ENCODE peak calls at places on chromosome 4, in five cellular contexts. R, D, M, A and E are unnamed samples.
A peak's percentile ranks its signal among the peaks of the same experiment; 100 is the strongest.

GRCh38 chr4:2322227-2322626 is 60.3 kb upstream of the MXD4 start:
- DNase-seq in D (no peak), A (no peak), M (no peak), R (no peak), E (no peak)

GRCh38 chr4:96525901-96526300 is 686.0 kb downstream of the PDHA2 start:
- DNase-seq in R (no peak), D (no peak), M (no peak), A (no peak), E (no peak)

GRCh38 chr4:7802093-7802726 is 137.5 kb downstream of the AFAP1 start:
- DNase-seq in R (peak; percentile 73), D (no peak), M (peak; percentile 72), A (peak; percentile 91), E (peak; percentile 84)

GRCh38 chr4:109801895-109802319 is at the start of gene CFI:
- DNase-seq in A (peak; percentile 65), M (no peak), D (no peak), R (no peak), E (no peak)

GRCh38 chr4:120557372-120557771 is 365.2 kb downstream of the PRDM5 start:
- DNase-seq in R (no peak), A (peak; percentile 52), M (no peak), D (no peak), E (no peak)

GRCh38 chr4:142406917-142407501 is 439.1 kb downstream of the INPP4B start:
- DNase-seq in R (no peak), A (peak; percentile 9), D (no peak), M (no peak), E (no peak)

GRCh38 chr4:122666527-122667245 is 45.8 kb upstream of the IL21 start:
- DNase-seq in M (no peak), A (peak; percentile 91), D (peak; percentile 89), R (no peak), E (no peak)

GRCh38 chr4:104897297-104897645 is 249.4 kb upstream of the TET2 start:
- DNase-seq in R (no peak), A (no peak), M (no peak), D (no peak), E (no peak)

GRCh38 chr4:8427262-8427661 is 13.3 kb downstream of the ACOX3 start:
- DNase-seq in R (no peak), D (no peak), A (no peak), M (no peak), E (no peak)

GRCh38 chr4:146482788-146483187 is 39.0 kb downstream of the SLC10A7 start:
- DNase-seq in D (no peak), R (no peak), M (no peak), A (no peak), E (no peak)

GRCh38 chr4:6372649-6373525 is 99.5 kb downstream of the PPP2R2C start:
- DNase-seq in A (peak; percentile 61), R (no peak), D (no peak), M (peak; percentile 17), E (peak; percentile 64)

GRCh38 chr4:23822181-23822580 is 67.7 kb downstream of the PPARGC1A start:
- DNase-seq in A (no peak), M (no peak), D (no peak), R (no peak), E (no peak)

GRCh38 chr4:117478702-117479101 is 393.3 kb upstream of the TRAM1L1 start:
- DNase-seq in R (no peak), D (no peak), M (no peak), A (no peak), E (no peak)

GRCh38 chr4:76200771-76201224 is 12.8 kb downstream of the SCARB2 start:
- DNase-seq in D (no peak), M (no peak), R (no peak), A (no peak), E (no peak)

GRCh38 chr4:149102765-149103164 is 660.6 kb upstream of the NR3C2 start:
- DNase-seq in D (no peak), R (no peak), A (no peak), M (no peak), E (no peak)